ENCODE peak calls at places on chromosomes 6 and 20, in four cellular contexts. Q, T, S and G are unnamed samples. For H3F3A, the result is how much of the 10 kb centered on the place peaks cover.

GRCh38 chr6:112245511-112246203 is 8.7 kb downstream of the LAMA4 start:
- DNase-seq in Q (no peak), T (no peak), S (no peak), G (no peak)

GRCh38 chr20:63934271-63935068 is 21.7 kb downstream of the UCKL1 start:
- DNase-seq in S (peak), T (no peak), Q (peak), G (peak)

GRCh38 chr20:20076297-20077065 is 24.1 kb downstream of the CFAP61 start:
- DNase-seq in T (peak), S (no peak), Q (no peak), G (no peak)

GRCh38 chr20:36311141-36311853 is 5.2 kb downstream of the DLGAP4 start:
- DNase-seq in Q (no peak), S (no peak), T (no peak), G (no peak)

GRCh38 chr20:41287327-41287726 is 30.2 kb downstream of the ZHX3 start:
- DNase-seq in S (no peak), T (peak), Q (no peak), G (no peak)

GRCh38 chr20:3237958-3238615 is 903 bp downstream of the SLC4A11 start:
- DNase-seq in Q (peak), T (no peak), S (peak), G (peak)

GRCh38 chr6:10014561-10014960 is 400.3 kb downstream of the TFAP2A start:
- DNase-seq in Q (no peak), T (no peak), S (peak), G (no peak)

GRCh38 chr6:154569136-154569862 is 58.8 kb upstream of the CNKSR3 start:
- DNase-seq in S (no peak), Q (peak), T (no peak), G (no peak)

GRCh38 chr6:134347916-134348805 is 30.2 kb upstream of the SGK1 start:
- DNase-seq in S (no peak), Q (no peak), T (no peak), G (no peak)

GRCh38 chr6:43887340-43887858 is 117.4 kb downstream of the VEGFA start:
- DNase-seq in S (no peak), T (no peak), Q (no peak), G (no peak)

GRCh38 chr20:17504326-17504897 is 26.8 kb downstream of the BFSP1 start:
- DNase-seq in Q (peak), S (no peak), T (no peak), G (peak)

GRCh38 chr6:90468080-90468479 is 118.8 kb downstream of the MAP3K7 start:
- DNase-seq in T (peak), S (no peak), Q (no peak), G (no peak)

GRCh38 chr6:161804804-161805203 is 530.9 kb upstream of the AGPAT4 start:
- DNase-seq in Q (no peak), T (no peak), S (no peak), G (no peak)

GRCh38 chr6:25913741-25914140 is 16.8 kb downstream of the SLC17A2 start:
- DNase-seq in Q (no peak), S (no peak), T (no peak), G (no peak)

GRCh38 chr6:142900467-142900961 is 44.5 kb downstream of the HIVEP2 start:
- DNase-seq in S (no peak), T (no peak), Q (no peak), G (no peak)

GRCh38 chr6:2862712-2863174 is 21.1 kb upstream of the SERPINB1 start:
- DNase-seq in T (no peak), S (no peak), Q (no peak), G (no peak)

GRCh38 chr20:61997372-61997771 is 68.3 kb downstream of the TAF4 start:
- DNase-seq in Q (no peak), S (no peak), T (no peak), G (no peak)

GRCh38 chr6:157656437-157657005 is 166.5 kb upstream of the SNX9 start:
- DNase-seq in S (no peak), T (no peak), Q (no peak), G (no peak)

GRCh38 chr6:37699138-37699766 is 1.6 kb upstream of the MDGA1 start:
- DNase-seq in S (no peak), Q (no peak), T (no peak), G (no peak)

GRCh38 chr20:1469925-1470571 is 3.4 kb upstream of the NSFL1C start:
- DNase-seq in Q (peak), S (peak), T (peak), G (peak)

GRCh38 chr20:13449868-13450441 is 188.8 kb downstream of the TASP1 start:
- DNase-seq in S (no peak), T (peak), Q (no peak), G (no peak)

GRCh38 chr20:16541226-16541625 is 32.0 kb downstream of the KIF16B start:
- DNase-seq in T (no peak), S (no peak), Q (no peak), G (no peak)

GRCh38 chr20:55057779-55058415 is 582.5 kb downstream of the DOK5 start:
- DNase-seq in Q (no peak), T (no peak), S (no peak), G (no peak)

GRCh38 chr6:135722679-135723078 is 128.8 kb upstream of the PDE7B start:
- DNase-seq in Q (no peak), T (peak), S (no peak), G (no peak)

GRCh38 chr6:139886396-139886795 is 511.9 kb upstream of the CITED2 start:
- DNase-seq in S (no peak), T (peak), Q (no peak), G (peak)

GRCh38 chr6:527989-528673 is 128.8 kb downstream of the HUS1B start:
- DNase-seq in Q (no peak), S (no peak), T (no peak), G (no peak)

GRCh38 chr20:63979549-63980316 is at the start of gene SAMD10:
- DNase-seq in S (peak), Q (peak), T (peak), G (peak)

GRCh38 chr6:52407467-52407866 is 12.7 kb upstream of the EFHC1 start:
- DNase-seq in S (peak), Q (peak), T (peak), G (peak)

GRCh38 chr6:142155895-142156757 is 9.1 kb downstream of the VTA1 start:
- DNase-seq in S (peak), Q (peak), T (peak), G (peak)

GRCh38 chr6:14877758-14878157 is 368.1 kb upstream of the JARID2 start:
- DNase-seq in Q (no peak), S (no peak), T (no peak), G (no peak)

GRCh38 chr6:36126553-36127458 is 3.5 kb upstream of the MAPK13 start:
- DNase-seq in T (no peak), S (no peak), Q (no peak), G (no peak)

GRCh38 chr6:119299694-119300093 is 49.9 kb downstream of the MAN1A1 start:
- DNase-seq in Q (no peak), S (no peak), T (no peak), G (no peak)

GRCh38 chr6:119301429-119301828 is 48.1 kb downstream of the MAN1A1 start:
- DNase-seq in T (no peak), Q (no peak), S (no peak), G (no peak)

GRCh38 chr6:119297049-119297448 is 52.5 kb downstream of the MAN1A1 start:
- DNase-seq in T (no peak), S (no peak), Q (no peak), G (no peak)

GRCh38 chr6:119294984-119295383 is 54.6 kb downstream of the MAN1A1 start:
- DNase-seq in T (no peak), S (no peak), Q (no peak), G (no peak)

GRCh38 chr6:119296036-119297035 is 53.2 kb downstream of the MAN1A1 start:
- DNase-seq in T (no peak), Q (no peak), S (no peak), G (peak)
- H3F3A ChIP-seq in T (under half), Q (under half), S (under half), G (under half)

DNA sequence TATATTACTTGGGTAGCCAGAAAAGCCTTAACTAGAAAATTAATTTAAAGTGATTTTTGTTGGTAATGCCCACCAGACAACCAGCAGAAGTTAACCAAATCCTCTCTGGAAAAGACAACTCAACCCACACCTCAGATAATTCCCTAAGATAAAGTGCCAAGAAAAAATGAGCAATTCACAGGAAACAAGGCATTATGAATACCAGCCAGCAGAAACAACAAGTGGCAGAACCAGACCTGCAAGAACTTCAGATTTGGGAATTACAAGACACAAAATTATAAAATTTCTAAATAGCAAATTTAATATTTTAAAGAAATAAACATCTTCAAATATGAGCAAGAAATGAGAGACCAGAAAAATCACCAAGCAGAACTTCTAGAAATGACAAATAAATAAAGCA is 80.0 kb upstream of the MRPS10 start:
- DNase-seq in T (peak), S (no peak), Q (no peak), G (no peak)
- H3F3A ChIP-seq in T (under half), S (under half), Q (under half), G (under half)

DNA sequence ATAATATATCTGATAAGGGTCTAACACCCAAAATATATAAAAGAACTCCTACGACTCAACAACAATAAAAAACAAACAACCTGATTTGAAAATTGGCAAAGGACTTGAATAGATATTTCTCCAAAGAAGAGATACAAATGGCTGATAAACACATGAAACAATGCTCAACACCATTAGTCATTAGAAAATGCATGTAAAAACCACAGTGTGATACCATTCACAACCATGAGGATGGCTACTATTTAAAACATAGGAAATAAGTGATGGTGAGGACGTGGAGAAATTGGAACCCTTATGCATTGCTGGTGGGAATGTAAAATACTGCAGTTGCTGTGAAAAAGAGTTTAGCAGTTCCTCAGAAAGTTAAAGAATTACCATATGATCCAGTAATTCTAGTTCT is 41.4 kb downstream of the PTGIS start:
- DNase-seq in T (no peak), S (no peak), Q (no peak), G (no peak)
- H3F3A ChIP-seq in T (under half), S (under half), Q (under half), G (under half)

GRCh38 chr20:44649976-44650375 is 1.5 kb downstream of the ADA start:
- DNase-seq in T (no peak), S (no peak), Q (no peak), G (no peak)
- H3F3A ChIP-seq in T (under half), S (under half), Q (under half), G (under half)

DNA sequence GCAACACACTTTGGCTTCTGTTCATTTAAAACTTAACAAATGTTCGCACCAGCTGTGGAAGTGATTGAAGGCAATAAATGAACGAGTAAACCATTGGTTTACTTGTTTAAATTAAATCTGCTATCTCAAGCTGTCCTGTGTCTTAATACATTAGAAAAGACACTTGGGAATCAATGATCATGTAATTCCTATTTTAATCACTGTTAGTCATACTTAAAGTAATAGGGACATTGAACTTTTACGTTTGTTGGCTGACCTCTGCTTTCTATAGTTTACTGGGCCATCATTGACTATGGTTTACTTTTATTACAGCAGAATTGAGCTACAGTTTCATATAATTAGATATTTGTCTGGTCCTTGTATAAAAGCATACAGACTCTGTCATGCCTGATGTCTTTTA is 294.6 kb downstream of the KHDC1L start:
- DNase-seq in T (no peak), Q (no peak), S (no peak), G (no peak)
- H3F3A ChIP-seq in T (under half), Q (under half), S (under half), G (under half)